ENCODE peak calls at places on chromosomes 16 and 17, in five cellular contexts. M is iPS DF 19.7, N is anterior cingulate cortex, H is activated gamma-delta T cell treated with Interleukin-2 at 50 U/mL for 16 hours, K is fibroblast of mammary gland. Y is an unnamed sample.

GRCh38 chr17:10843806-10844205 is 5.9 kb upstream of the PIRT start:
- DNase-seq in H (no peak), N (peak), M (no peak), K (no peak), Y (no peak)

GRCh38 chr16:9823510-9823909 is 358.7 kb downstream of the GRIN2A start:
- DNase-seq in H (no peak), N (no peak), K (no peak), M (no peak), Y (no peak)

GRCh38 chr16:637081-638018 is 1.2 kb upstream of the METTL26 start:
- DNase-seq in M (no peak), H (peak), N (peak), K (peak), Y (peak)

GRCh38 chr17:67042104-67042899 is 2.1 kb upstream of the CACNG1 start:
- DNase-seq in M (no peak), K (no peak), H (no peak), N (no peak), Y (no peak)

GRCh38 chr16:75527825-75528299 is 8.0 kb downstream of the CHST5 start:
- DNase-seq in M (no peak), H (no peak), N (no peak), K (no peak), Y (no peak)

GRCh38 chr17:55768946-55769624 is 18.2 kb downstream of the PCTP start:
- DNase-seq in K (peak), H (no peak), M (no peak), N (no peak), Y (no peak)

GRCh38 chr16:67278773-67279295 is 498 bp upstream of the PLEKHG4 start:
- DNase-seq in N (no peak), K (peak), M (no peak), H (peak), Y (no peak)

GRCh38 chr17:74529243-74529642 is 2.0 kb downstream of the CD300LB start:
- DNase-seq in M (no peak), N (no peak), H (no peak), K (no peak), Y (no peak)

GRCh38 chr17:4453821-4454591 is 20.3 kb downstream of the SPNS3 start:
- DNase-seq in M (no peak), H (no peak), K (no peak), N (no peak), Y (no peak)

GRCh38 chr17:39740357-39741111 is 2.8 kb downstream of the GRB7 start:
- DNase-seq in M (peak), N (no peak), K (peak), H (no peak), Y (no peak)

GRCh38 chr16:57145046-57145963 is 40.5 kb downstream of the PSME3IP1 start:
- DNase-seq in K (no peak), H (no peak), M (no peak), N (no peak), Y (no peak)

GRCh38 chr16:50273888-50274770 is 7.8 kb downstream of the ADCY7 start:
- DNase-seq in H (peak), M (no peak), K (no peak), N (no peak), Y (no peak)

GRCh38 chr17:80682372-80682771 is 137.7 kb downstream of the RPTOR start:
- DNase-seq in K (no peak), H (no peak), M (no peak), N (no peak), Y (no peak)

GRCh38 chr17:27511154-27511553 is 54.9 kb downstream of the KSR1 start:
- DNase-seq in K (no peak), H (no peak), N (no peak), M (no peak), Y (no peak)

GRCh38 chr17:70184770-70185169 is 15.4 kb downstream of the KCNJ2 start:
- DNase-seq in H (no peak), M (no peak), K (peak), N (no peak), Y (no peak)

GRCh38 chr16:4264546-4264945 is 8.3 kb downstream of the TFAP4 start:
- DNase-seq in M (no peak), H (no peak), K (peak), N (no peak), Y (no peak)

GRCh38 chr17:40290629-40291296 is 3.1 kb downstream of the CDC6 start:
- DNase-seq in K (peak), H (peak), N (no peak), M (no peak), Y (peak)

GRCh38 chr16:27700596-27700995 is 150.7 kb downstream of the KATNIP start:
- DNase-seq in H (no peak), K (no peak), M (no peak), N (peak), Y (no peak)

GRCh38 chr17:58375216-58375615 is 23.2 kb upstream of the SUPT4H1 start:
- DNase-seq in K (no peak), H (no peak), N (no peak), M (no peak), Y (no peak)

GRCh38 chr16:24102120-24102740 is 153.9 kb upstream of the CACNG3 start:
- DNase-seq in H (no peak), K (no peak), M (no peak), N (peak), Y (no peak)

Y was measured in NCI-H2227 treated with DMSO at 0.1 percent for 48 hours.